ENCODE peak calls at places on chromosomes 7 and 10, in seven cellular contexts. G is A549, B is GM23338, J is OCI-LY7, Q is fibroblast of lung, N is MM.1S, X is mammary epithelial cell. C is an unnamed sample.

GRCh38 chr7:47689558-47689957 is 107.6 kb upstream of the TNS3 start:
- DNase-seq in G (no peak), B (no peak), J (no peak), Q (no peak), N (no peak), X (no peak), C (no peak)

GRCh38 chr10:48656241-48656921 is 28.3 kb upstream of the WDFY4 start:
- DNase-seq in G (peak), B (peak), J (peak), Q (peak), N (peak), X (peak), C (peak)

GRCh38 chr10:113566888-113567287 is 14.0 kb downstream of the HABP2 start:
- DNase-seq in G (no peak), B (no peak), J (no peak), Q (no peak), N (no peak), X (no peak), C (no peak)

GRCh38 chr10:28595618-28596017 is 62.7 kb downstream of the WAC start:
- DNase-seq in G (no peak), B (no peak), J (no peak), Q (peak), N (no peak), X (no peak), C (no peak)

GRCh38 chr7:93407239-93407638 is 167.3 kb downstream of the CALCR start:
- DNase-seq in G (no peak), B (peak), J (no peak), Q (no peak), N (no peak), X (no peak), C (no peak)

GRCh38 chr7:155918720-155919399 is 106.6 kb upstream of the SHH start:
- DNase-seq in G (peak), B (no peak), J (no peak), Q (peak), N (no peak), X (peak), C (no peak)

GRCh38 chr7:143323650-143324049 is 7.7 kb downstream of the CLCN1 start:
- DNase-seq in G (no peak), B (peak), J (no peak), Q (no peak), N (no peak), X (no peak), C (no peak)

GRCh38 chr7:138064856-138065357 is 11.4 kb upstream of the AKR1D1 start:
- DNase-seq in G (no peak), B (peak), J (no peak), Q (no peak), N (no peak), X (peak), C (no peak)

GRCh38 chr10:123800299-123800698 is 91.3 kb downstream of the CPXM2 start:
- DNase-seq in G (no peak), B (no peak), J (no peak), Q (peak), N (no peak), X (peak), C (no peak)

GRCh38 chr7:4244041-4244440 is 438.1 kb upstream of the FOXK1 start:
- DNase-seq in G (no peak), B (no peak), J (no peak), Q (no peak), N (no peak), X (no peak), C (no peak)

GRCh38 chr7:127347567-127348246 is 44.8 kb downstream of the ZNF800 start:
- DNase-seq in G (peak), B (peak), J (no peak), Q (peak), N (peak), X (peak), C (peak)

GRCh38 chr7:2614646-2615330 is 17.0 kb upstream of the TTYH3 start:
- DNase-seq in G (no peak), B (no peak), J (peak), Q (no peak), N (no peak), X (no peak), C (no peak)

GRCh38 chr7:149569726-149570422 is 72.3 kb upstream of the ZNF746 start:
- DNase-seq in G (no peak), B (no peak), J (no peak), Q (no peak), N (no peak), X (no peak), C (no peak)

GRCh38 chr10:44981172-44982113 is 2.8 kb upstream of the DEPP1 start:
- DNase-seq in G (peak), B (no peak), J (no peak), Q (peak), N (no peak), X (peak), C (no peak)

GRCh38 chr7:43584200-43584586 is 1.3 kb downstream of the STK17A start:
- DNase-seq in G (no peak), B (no peak), J (peak), Q (peak), N (peak), X (peak), C (peak)

GRCh38 chr7:91692800-91693199 is 187.7 kb downstream of the MTERF1 start:
- DNase-seq in G (no peak), B (no peak), J (no peak), Q (peak), N (no peak), X (no peak), C (no peak)

GRCh38 chr7:650339-651031 is 76.0 kb upstream of the DNAAF5 start:
- DNase-seq in G (no peak), B (no peak), J (no peak), Q (no peak), N (no peak), X (no peak), C (no peak)

DNA sequence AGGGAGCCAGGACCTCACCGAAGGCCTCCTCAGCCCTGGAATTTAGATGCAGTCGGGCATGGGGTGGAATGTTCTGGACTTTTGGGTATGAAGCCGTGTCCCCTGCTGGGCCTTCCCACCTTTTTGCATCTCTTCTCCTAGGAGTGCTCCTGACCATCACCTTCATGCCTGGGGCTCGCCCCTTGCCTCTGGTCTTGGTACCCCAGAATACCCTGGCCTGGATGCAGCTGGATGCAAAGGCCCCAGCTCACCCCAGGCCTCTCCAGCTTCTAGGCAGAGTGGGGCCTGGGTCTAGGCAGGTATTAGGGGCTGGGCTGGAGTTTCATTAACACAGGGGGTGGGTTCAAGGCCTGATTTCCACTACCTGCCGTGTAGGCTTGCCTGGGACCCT is 9.9 kb downstream of the AQP1 start:
- DNase-seq in G (no peak), B (no peak), J (no peak), Q (no peak), N (no peak), X (no peak), C (no peak)
- H3K4me2 ChIP-seq in G (no peak), B (no peak), J (no peak), Q (no peak), N (no peak), X (no peak), C (no peak)

DNA sequence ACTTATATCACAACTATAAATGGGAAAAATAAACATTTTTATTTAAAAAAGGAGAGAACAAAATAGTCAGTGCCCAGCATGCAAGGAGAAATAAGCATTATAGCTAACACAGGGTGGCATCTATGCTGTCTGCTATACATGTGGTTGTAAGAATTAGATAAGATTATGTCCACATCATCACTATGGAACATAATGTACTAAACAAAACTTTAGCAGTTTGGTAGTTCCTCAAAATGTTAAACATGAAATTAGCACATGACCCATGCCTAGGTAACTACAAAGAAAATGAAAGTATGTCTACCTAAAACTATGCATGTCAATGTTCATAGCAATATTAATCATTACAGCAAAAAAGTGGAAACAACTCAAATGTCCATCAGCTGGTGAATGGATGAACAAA is 28.7 kb upstream of the RUFY2 start:
- DNase-seq in G (no peak), B (no peak), J (no peak), Q (no peak), N (no peak), X (no peak), C (no peak)
- H3K4me2 ChIP-seq in G (no peak), B (no peak), J (no peak), Q (no peak), N (no peak), X (no peak), C (no peak)

DNA sequence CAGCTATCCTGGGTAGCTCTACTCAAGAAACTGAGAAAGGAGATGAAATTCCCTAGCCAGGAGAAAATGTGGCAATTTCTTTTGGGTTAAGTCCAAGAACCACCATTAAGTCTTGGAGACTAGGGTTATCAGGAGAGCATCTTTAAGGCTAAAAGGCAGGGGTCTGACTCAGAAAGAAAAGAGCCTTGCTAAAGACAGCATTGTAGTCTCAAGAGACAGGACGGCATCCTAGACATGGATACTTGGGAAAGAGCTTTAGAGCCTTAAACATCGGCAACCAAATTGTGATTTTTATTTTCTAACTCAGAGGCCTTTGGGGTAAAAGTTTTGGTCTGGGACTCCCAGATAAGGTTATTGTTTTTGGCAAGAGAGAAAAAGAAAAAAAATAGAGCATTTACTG is 83.1 kb downstream of the FAS start:
- DNase-seq in G (no peak), B (no peak), J (no peak), Q (peak), N (no peak), X (no peak), C (no peak)
- H3K4me2 ChIP-seq in G (no peak), B (no peak), J (no peak), Q (no peak), N (no peak), X (no peak), C (no peak)

DNA sequence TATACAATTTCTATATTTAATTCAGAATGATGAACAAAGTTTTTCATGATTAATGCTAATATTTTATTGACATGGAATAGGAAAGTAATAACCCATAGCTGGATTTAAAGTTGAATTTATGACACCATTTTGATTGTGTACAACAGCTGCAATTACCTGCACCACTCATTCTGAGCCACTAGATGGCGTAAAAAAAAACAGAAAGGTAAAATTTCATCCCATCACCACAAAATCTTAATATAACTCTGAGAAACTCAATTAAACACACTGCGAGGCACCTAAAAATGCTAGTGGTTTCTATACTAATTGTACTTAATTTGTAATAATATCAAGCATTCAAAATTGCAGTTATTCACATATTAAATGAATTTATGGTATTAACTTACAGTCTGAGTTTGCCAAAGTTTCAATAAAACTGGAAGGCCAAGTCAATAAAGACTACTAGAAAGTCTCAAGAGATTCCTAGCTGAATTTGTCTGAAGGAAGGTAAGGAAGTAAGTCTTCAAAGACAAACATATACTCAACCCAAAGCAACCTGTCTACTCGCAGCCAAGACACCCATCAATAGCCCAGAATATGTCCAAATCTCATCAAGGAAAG is 182.5 kb downstream of the SKAP2 start:
- DNase-seq in G (no peak), B (peak), J (peak), Q (peak), N (peak), X (no peak), C (peak)
- H3K4me2 ChIP-seq in G (no peak), B (no peak), J (no peak), Q (no peak), N (peak), X (no peak), C (no peak)

DNA sequence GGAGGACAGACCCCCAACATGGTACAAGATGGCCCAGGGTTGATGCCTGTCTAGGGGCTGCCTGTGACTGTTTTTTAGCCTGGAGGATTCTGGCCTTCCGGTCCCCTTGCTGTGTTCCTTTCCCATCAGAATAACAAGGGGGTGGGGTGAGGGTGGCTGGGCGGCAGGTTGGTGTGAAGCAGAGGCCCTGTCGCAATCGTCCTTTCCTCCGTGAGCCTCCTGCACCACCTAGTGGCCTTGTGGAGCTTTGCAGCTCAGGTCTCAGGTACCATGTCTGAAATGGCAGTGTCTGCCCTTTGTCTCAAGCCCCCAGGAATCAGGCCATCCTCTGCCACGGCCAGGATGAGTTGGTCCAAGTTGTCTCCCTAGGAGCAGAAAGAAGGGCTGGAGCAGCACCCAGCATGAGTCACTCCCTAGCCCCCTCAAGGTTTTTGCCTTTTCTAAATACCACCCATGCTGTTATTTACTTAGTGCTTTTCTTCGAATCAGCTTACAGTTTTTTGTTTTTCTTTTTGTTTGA is 24.2 kb downstream of the TACR2 start:
- DNase-seq in G (peak), B (peak), J (peak), Q (peak), N (peak), X (peak), C (peak)
- H3K4me2 ChIP-seq in G (peak), B (peak), J (no peak), Q (no peak), N (peak), X (no peak), C (no peak)

GRCh38 chr10:34598972-34599371 is 216.1 kb downstream of the PARD3 start:
- DNase-seq in G (no peak), B (no peak), J (no peak), Q (peak), N (no peak), X (no peak), C (no peak)
- H3K4me2 ChIP-seq in G (no peak), B (no peak), J (no peak), Q (no peak), N (no peak), X (no peak), C (no peak)

GRCh38 chr10:74977913-74978847 is 133.3 kb upstream of the SAMD8 start:
- DNase-seq in G (no peak), B (no peak), J (peak), Q (no peak), N (peak), X (no peak), C (no peak)
- H3K4me2 ChIP-seq in G (no peak), B (no peak), J (peak), Q (no peak), N (peak), X (no peak), C (no peak)

C was measured in Karpas-422.